ENCODE peak calls at places on chromosomes 6 and 20, in nine cellular contexts. O, V, Y, S, H, G, C, B and X are unnamed samples. For H3K36me3, the result is how much of the 10 kb centered on the place peaks cover.

GRCh38 chr20:41746635-41747034 is 128.5 kb upstream of the CHD6 start:
- DNase-seq in O (no peak), V (no peak), Y (no peak), S (no peak), H (no peak), G (no peak), C (no peak), B (no peak), X (no peak)

GRCh38 chr6:140043762-140044378 is 669.4 kb upstream of the CITED2 start:
- DNase-seq in O (no peak), V (no peak), Y (no peak), S (no peak), H (no peak), G (peak), C (no peak), B (no peak), X (no peak)

GRCh38 chr6:1527098-1527497 is 82.6 kb upstream of the FOXC1 start:
- DNase-seq in O (no peak), V (peak), Y (no peak), S (no peak), H (peak), G (peak), C (peak), B (peak), X (peak)

GRCh38 chr6:72218125-72218524 is 331.8 kb downstream of the RIMS1 start:
- DNase-seq in O (no peak), V (no peak), Y (peak), S (peak), H (no peak), G (peak), C (peak), B (peak), X (peak)

GRCh38 chr6:26445934-26446667 is 5.8 kb downstream of the BTN3A3 start:
- DNase-seq in O (no peak), V (no peak), Y (no peak), S (no peak), H (no peak), G (no peak), C (no peak), B (no peak), X (no peak)

GRCh38 chr6:169340395-169340794 is 86.7 kb upstream of the THBS2 start:
- DNase-seq in O (peak), V (peak), Y (no peak), S (no peak), H (no peak), G (peak), C (no peak), B (no peak), X (no peak)

GRCh38 chr6:146890172-146890571 is 291.4 kb downstream of the ADGB start:
- DNase-seq in O (no peak), V (no peak), Y (no peak), S (no peak), H (no peak), G (no peak), C (no peak), B (no peak), X (no peak)

GRCh38 chr6:48567016-48567415 is 456.0 kb upstream of the PTCHD4 start:
- DNase-seq in O (no peak), V (no peak), Y (no peak), S (no peak), H (no peak), G (peak), C (peak), B (no peak), X (no peak)

GRCh38 chr20:57548177-57549058 is 12.5 kb upstream of the PCK1 start:
- DNase-seq in O (no peak), V (no peak), Y (no peak), S (peak), H (no peak), G (no peak), C (peak), B (no peak), X (no peak)

GRCh38 chr6:126804255-126805064 is 314.0 kb upstream of the RSPO3 start:
- DNase-seq in O (peak), V (no peak), Y (no peak), S (no peak), H (no peak), G (peak), C (peak), B (peak), X (peak)

GRCh38 chr6:45187841-45188240 is 140.3 kb upstream of the RUNX2 start:
- DNase-seq in O (no peak), V (no peak), Y (no peak), S (no peak), H (no peak), G (peak), C (no peak), B (no peak), X (no peak)

GRCh38 chr6:170147832-170148708 is 142.8 kb downstream of the DLL1 start:
- DNase-seq in O (peak), V (no peak), Y (no peak), S (peak), H (no peak), G (no peak), C (no peak), B (peak), X (peak)

GRCh38 chr6:125014157-125014957 is 52.1 kb downstream of the RNF217 start:
- DNase-seq in O (no peak), V (no peak), Y (no peak), S (no peak), H (no peak), G (peak), C (no peak), B (no peak), X (no peak)
- H3K4me3 ChIP-seq in O (no peak), V (no peak), Y (no peak), S (no peak), H (no peak), G (no peak), C (no peak), B (no peak), X (no peak)

GRCh38 chr20:31707994-31708744 is 14.5 kb downstream of the BCL2L1 start:
- DNase-seq in O (peak), V (no peak), Y (peak), S (peak), H (peak), G (no peak), C (peak), B (no peak), X (peak)
- H3K36me3 ChIP-seq in O (under half), V (under half), Y (under half), S (under half), H (under half), G (under half), C (under half), B (under half), X (under half)

GRCh38 chr20:3673551-3674070 is 8.2 kb downstream of the ADAM33 start:
- DNase-seq in O (no peak), V (no peak), Y (no peak), S (no peak), H (no peak), G (no peak), C (no peak), B (no peak), X (no peak)

GRCh38 chr20:3671986-3672863 is 9.0 kb upstream of the GFRA4 start:
- DNase-seq in O (no peak), V (no peak), Y (no peak), S (no peak), H (no peak), G (no peak), C (no peak), B (no peak), X (no peak)

GRCh38 chr20:3674447-3674846 is 7.4 kb downstream of the ADAM33 start:
- DNase-seq in O (no peak), V (no peak), Y (no peak), S (no peak), H (no peak), G (no peak), C (no peak), B (no peak), X (no peak)

GRCh38 chr20:3670945-3671344 is 7.7 kb upstream of the GFRA4 start:
- DNase-seq in O (no peak), V (no peak), Y (no peak), S (no peak), H (no peak), G (no peak), C (no peak), B (no peak), X (no peak)

DNA sequence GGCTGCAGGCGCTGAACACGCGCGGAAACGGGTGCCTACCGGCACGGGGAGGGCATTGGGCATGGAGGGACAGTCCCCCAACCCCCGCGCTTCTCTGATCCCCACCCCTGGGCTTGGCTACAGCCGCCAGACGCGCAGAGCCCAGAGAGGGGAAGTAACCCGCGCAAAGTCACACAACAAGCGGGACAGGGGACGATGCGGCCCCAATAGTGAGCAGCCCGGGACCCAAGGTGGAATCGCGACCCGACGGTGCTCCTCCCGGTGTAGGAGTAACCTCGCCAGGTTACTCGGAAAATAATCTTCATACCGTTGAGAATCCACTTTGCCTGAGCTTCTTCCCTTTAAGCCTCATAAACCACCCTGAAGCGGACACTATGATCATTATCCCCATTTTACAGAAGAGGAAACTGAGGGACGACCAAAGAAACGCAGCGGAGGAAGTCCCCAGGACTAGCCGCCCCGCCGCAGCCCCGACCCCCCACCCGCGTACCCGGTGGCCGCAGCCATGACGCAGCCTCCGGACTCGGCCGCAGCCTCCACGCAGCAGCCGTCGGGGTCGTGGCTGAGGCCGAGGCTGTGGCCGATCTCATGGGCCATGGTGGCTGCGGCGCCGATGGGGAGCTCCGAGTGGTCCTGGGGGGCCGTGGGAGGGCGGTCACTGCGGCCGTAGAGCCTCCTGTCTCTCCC is 8.8 kb downstream of the ADAM33 start:
- DNase-seq in O (no peak), V (no peak), Y (no peak), S (no peak), H (no peak), G (no peak), C (no peak), B (no peak), X (peak)
- H3K4me3 ChIP-seq in O (no peak), V (no peak), Y (peak), S (no peak), H (peak), G (no peak), C (no peak), B (no peak), X (peak)

GRCh38 chr20:35503281-35503680 is 26.2 kb downstream of the C20orf173 start:
- DNase-seq in O (no peak), V (no peak), Y (no peak), S (no peak), H (no peak), G (no peak), C (no peak), B (no peak), X (no peak)
- H3K36me3 ChIP-seq in O (half or more), V (under half), Y (under half), S (under half), H (half or more), G (under half), C (half or more), B (under half), X (half or more)

GRCh38 chr6:35023091-35023490 is 118.0 kb downstream of the TCP11 start:
- DNase-seq in O (no peak), V (no peak), Y (no peak), S (no peak), H (no peak), G (no peak), C (no peak), B (no peak), X (no peak)
- H3K4me3 ChIP-seq in O (no peak), V (no peak), Y (no peak), S (no peak), H (no peak), G (no peak), C (no peak), B (no peak), X (no peak)

GRCh38 chr20:37518606-37519507 is 2.2 kb upstream of the NNAT start:
- DNase-seq in O (no peak), V (no peak), Y (no peak), S (peak), H (peak), G (no peak), C (no peak), B (no peak), X (peak)

GRCh38 chr20:37519508-37520416 is 1.3 kb upstream of the NNAT start:
- DNase-seq in O (no peak), V (no peak), Y (no peak), S (no peak), H (no peak), G (no peak), C (peak), B (peak), X (peak)

GRCh38 chr20:37517371-37517748 is 3.7 kb upstream of the NNAT start:
- DNase-seq in O (no peak), V (no peak), Y (no peak), S (no peak), H (no peak), G (no peak), C (no peak), B (no peak), X (no peak)

GRCh38 chr20:37516697-37517370 is 4.2 kb upstream of the NNAT start:
- DNase-seq in O (no peak), V (no peak), Y (no peak), S (no peak), H (no peak), G (no peak), C (no peak), B (no peak), X (no peak)

GRCh38 chr20:37518059-37518458 is 3.0 kb upstream of the NNAT start:
- DNase-seq in O (no peak), V (no peak), Y (no peak), S (no peak), H (no peak), G (no peak), C (no peak), B (no peak), X (no peak)
- H3K36me3 ChIP-seq in O (under half), V (under half), Y (under half), S (under half), H (under half), G (under half), C (under half), B (under half), X (under half)

GRCh38 chr6:143807103-143807425 is 36.1 kb upstream of the LTV1 start:
- DNase-seq in O (no peak), V (no peak), Y (no peak), S (no peak), H (no peak), G (no peak), C (no peak), B (no peak), X (no peak)
- H3K4me3 ChIP-seq in O (no peak), V (no peak), Y (no peak), S (no peak), H (no peak), G (no peak), C (no peak), B (no peak), X (no peak)